ENCODE peak calls at places on chromosome 22, in five cellular contexts. W is HCT116, G is GM20000, L is fibroblast of lung, B is HL-60. P is an unnamed sample.

GRCh38 chr22:24593810-24594568 is 1.1 kb upstream of the LRRC75B start:
- DNase-seq in W (no peak), G (peak), L (no peak), B (no peak), P (no peak)

GRCh38 chr22:45072322-45072903 is 62.6 kb upstream of the PHF21B start:
- DNase-seq in W (peak), G (no peak), L (peak), B (no peak), P (no peak)

GRCh38 chr22:37808294-37808657 is 542 bp downstream of the GCAT start:
- DNase-seq in W (no peak), G (no peak), L (no peak), B (no peak), P (no peak)

GRCh38 chr22:28799125-28799833 is 1.1 kb downstream of the XBP1 start:
- DNase-seq in W (peak), G (peak), L (peak), B (peak), P (no peak)

GRCh38 chr22:25777870-25778269 is 35.9 kb downstream of the MYO18B start:
- DNase-seq in W (peak), G (no peak), L (peak), B (no peak), P (no peak)

GRCh38 chr22:29081499-29082236 is 8.8 kb downstream of the KREMEN1 start:
- DNase-seq in W (no peak), G (no peak), L (no peak), B (no peak), P (no peak)

GRCh38 chr22:32518848-32519247 is 44.2 kb downstream of the FBXO7 start:
- DNase-seq in W (peak), G (no peak), L (no peak), B (no peak), P (no peak)

GRCh38 chr22:37377927-37378326 is 49.4 kb downstream of the ELFN2 start:
- DNase-seq in W (no peak), G (no peak), L (no peak), B (no peak), P (no peak)

GRCh38 chr22:49724893-49725489 is 102.7 kb downstream of the BRD1 start:
- DNase-seq in W (peak), G (peak), L (peak), B (peak), P (peak)

GRCh38 chr22:19176732-19177131 is 1.8 kb downstream of the SLC25A1 start:
- DNase-seq in W (no peak), G (no peak), L (no peak), B (no peak), P (no peak)

GRCh38 chr22:32920032-32920628 is 118.6 kb downstream of the TIMP3 start:
- DNase-seq in W (no peak), G (no peak), L (peak), B (peak), P (no peak)

GRCh38 chr22:17746916-17747315 is 27.4 kb downstream of the BID start:
- DNase-seq in W (no peak), G (no peak), L (no peak), B (no peak), P (no peak)

GRCh38 chr22:44166448-44166847 is 14.3 kb upstream of the PARVG start:
- DNase-seq in W (no peak), G (no peak), L (no peak), B (no peak), P (no peak)

GRCh38 chr22:28883657-28883916 is 215 bp downstream of the ZNRF3 start:
- DNase-seq in W (no peak), G (peak), L (no peak), B (no peak), P (no peak)

GRCh38 chr22:50010676-50011446 is 1.7 kb downstream of the IL17REL start:
- DNase-seq in W (no peak), G (peak), L (no peak), B (no peak), P (no peak)

GRCh38 chr22:22375586-22376351 is 131.2 kb downstream of the VPREB1 start:
- DNase-seq in W (no peak), G (no peak), L (no peak), B (no peak), P (no peak)

GRCh38 chr22:49305966-49306631 is 521.6 kb downstream of the BRD1 start:
- DNase-seq in W (no peak), G (no peak), L (no peak), B (no peak), P (peak)

GRCh38 chr22:19086417-19086816 is 35.8 kb downstream of the DGCR2 start:
- DNase-seq in W (no peak), G (no peak), L (no peak), B (no peak), P (no peak)

GRCh38 chr22:49294656-49295464 is 532.8 kb downstream of the BRD1 start:
- DNase-seq in W (no peak), G (no peak), L (no peak), B (no peak), P (peak)

GRCh38 chr22:24989541-24989951 is 37.0 kb downstream of the KIAA1671 start:
- DNase-seq in W (no peak), G (no peak), L (no peak), B (no peak), P (no peak)

GRCh38 chr22:37195921-37196320 is 7.9 kb upstream of the C1QTNF6 start:
- DNase-seq in W (no peak), G (no peak), L (no peak), B (no peak), P (no peak)

GRCh38 chr22:39368402-39368801 is 18.6 kb downstream of the SYNGR1 start:
- DNase-seq in W (no peak), G (no peak), L (no peak), B (no peak), P (no peak)

GRCh38 chr22:27391092-27391770 is 410.3 kb downstream of the MN1 start:
- DNase-seq in W (no peak), G (no peak), L (no peak), B (no peak), P (no peak)
- TF ChIP-seq CTCF in W (no peak), G (no peak), L (no peak), B (no peak), P (no peak)

GRCh38 chr22:30753701-30754100 is 59.0 kb downstream of the OSBP2 start:
- DNase-seq in W (no peak), G (no peak), L (no peak), B (no peak), P (no peak)

GRCh38 chr22:30755760-30756124 is 61.1 kb downstream of the OSBP2 start:
- DNase-seq in W (no peak), G (no peak), L (no peak), B (no peak), P (no peak)

GRCh38 chr22:30754521-30754920 is 59.8 kb downstream of the OSBP2 start:
- DNase-seq in W (no peak), G (no peak), L (no peak), B (no peak), P (no peak)

GRCh38 chr22:30752771-30753170 is 58.1 kb downstream of the OSBP2 start:
- DNase-seq in W (no peak), G (no peak), L (no peak), B (no peak), P (no peak)

GRCh38 chr22:30754971-30755759 is 60.5 kb downstream of the OSBP2 start:
- DNase-seq in W (peak), G (peak), L (peak), B (peak), P (peak)
- TF ChIP-seq CTCF in W (peak), G (peak), L (peak), B (peak), P (peak)

GRCh38 chr22:46737976-46738641 is at the start of gene CERK:
- DNase-seq in W (no peak), G (peak), L (peak), B (peak), P (peak)

GRCh38 chr22:46740910-46741785 is 3.1 kb upstream of the CERK start:
- DNase-seq in W (no peak), G (no peak), L (no peak), B (no peak), P (no peak)

GRCh38 chr22:46738642-46738960 is 549 bp upstream of the CERK start:
- DNase-seq in W (no peak), G (no peak), L (no peak), B (no peak), P (peak)

GRCh38 chr22:46737105-46737975 is 712 bp downstream of the CERK start:
- DNase-seq in W (no peak), G (peak), L (peak), B (no peak), P (peak)

GRCh38 chr22:46738961-46739870 is 1.2 kb upstream of the CERK start:
- DNase-seq in W (peak), G (no peak), L (peak), B (peak), P (peak)
- TF ChIP-seq CTCF in W (peak), G (no peak), L (peak), B (peak), P (no peak)

GRCh38 chr22:42693055-42693762 is 27.5 kb downstream of the A4GALT start:
- DNase-seq in W (no peak), G (no peak), L (no peak), B (no peak), P (no peak)

GRCh38 chr22:42695294-42695693 is 25.4 kb downstream of the A4GALT start:
- DNase-seq in W (no peak), G (no peak), L (no peak), B (no peak), P (no peak)

GRCh38 chr22:42693763-42694683 is 26.6 kb downstream of the A4GALT start:
- DNase-seq in W (no peak), G (no peak), L (no peak), B (no peak), P (no peak)

GRCh38 chr22:42691440-42691839 is 29.2 kb downstream of the A4GALT start:
- DNase-seq in W (no peak), G (no peak), L (no peak), B (no peak), P (no peak)

GRCh38 chr22:42692239-42693054 is 28.2 kb downstream of the A4GALT start:
- DNase-seq in W (no peak), G (peak), L (no peak), B (no peak), P (no peak)
- TF ChIP-seq CTCF in W (peak), G (peak), L (no peak), B (no peak), P (no peak)

GRCh38 chr22:47783433-47784366 is 1021.2 kb downstream of the TBC1D22A start:
- DNase-seq in W (no peak), G (no peak), L (no peak), B (no peak), P (peak)

GRCh38 chr22:47782461-47783075 is 1020.1 kb downstream of the TBC1D22A start:
- DNase-seq in W (no peak), G (no peak), L (no peak), B (no peak), P (no peak)

GRCh38 chr22:47786650-47787290 is 1024.3 kb downstream of the TBC1D22A start:
- DNase-seq in W (no peak), G (no peak), L (no peak), B (no peak), P (peak)

GRCh38 chr22:47784991-47785390 is 1022.5 kb downstream of the TBC1D22A start:
- DNase-seq in W (no peak), G (no peak), L (no peak), B (no peak), P (peak)

DNA sequence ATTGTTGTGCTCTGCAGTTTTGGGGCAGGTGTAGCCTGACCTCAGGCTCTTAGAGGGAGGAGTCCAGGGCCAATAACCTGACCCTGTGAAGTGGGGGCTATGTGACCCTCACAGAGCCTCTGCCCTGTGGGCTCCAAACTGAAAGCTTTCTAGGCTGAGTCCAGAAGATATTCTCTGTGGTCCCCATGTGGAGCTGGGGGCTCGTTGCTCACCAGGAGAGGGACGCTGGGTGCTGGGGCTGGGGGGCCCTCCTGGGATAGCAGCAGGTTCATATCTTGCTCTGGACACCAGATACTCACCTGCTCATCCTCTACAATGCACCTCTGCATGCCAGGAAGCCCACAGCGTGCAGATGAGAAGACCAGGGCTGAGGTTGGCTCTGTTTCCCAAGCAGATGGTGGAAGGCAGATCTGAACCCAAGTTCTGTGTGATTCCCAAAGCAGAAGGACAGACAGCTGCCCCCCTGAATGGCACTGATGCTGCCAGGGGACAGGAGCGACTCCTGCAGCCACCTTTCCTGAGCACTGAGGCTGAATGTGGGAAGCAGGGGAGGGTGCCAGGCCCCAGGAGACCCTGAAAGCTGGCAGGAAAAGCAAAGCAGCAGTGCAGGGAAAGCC is 1022.0 kb downstream of the TBC1D22A start:
- DNase-seq in W (no peak), G (no peak), L (no peak), B (no peak), P (peak)
- TF ChIP-seq CTCF in W (no peak), G (no peak), L (no peak), B (no peak), P (no peak)

DNA sequence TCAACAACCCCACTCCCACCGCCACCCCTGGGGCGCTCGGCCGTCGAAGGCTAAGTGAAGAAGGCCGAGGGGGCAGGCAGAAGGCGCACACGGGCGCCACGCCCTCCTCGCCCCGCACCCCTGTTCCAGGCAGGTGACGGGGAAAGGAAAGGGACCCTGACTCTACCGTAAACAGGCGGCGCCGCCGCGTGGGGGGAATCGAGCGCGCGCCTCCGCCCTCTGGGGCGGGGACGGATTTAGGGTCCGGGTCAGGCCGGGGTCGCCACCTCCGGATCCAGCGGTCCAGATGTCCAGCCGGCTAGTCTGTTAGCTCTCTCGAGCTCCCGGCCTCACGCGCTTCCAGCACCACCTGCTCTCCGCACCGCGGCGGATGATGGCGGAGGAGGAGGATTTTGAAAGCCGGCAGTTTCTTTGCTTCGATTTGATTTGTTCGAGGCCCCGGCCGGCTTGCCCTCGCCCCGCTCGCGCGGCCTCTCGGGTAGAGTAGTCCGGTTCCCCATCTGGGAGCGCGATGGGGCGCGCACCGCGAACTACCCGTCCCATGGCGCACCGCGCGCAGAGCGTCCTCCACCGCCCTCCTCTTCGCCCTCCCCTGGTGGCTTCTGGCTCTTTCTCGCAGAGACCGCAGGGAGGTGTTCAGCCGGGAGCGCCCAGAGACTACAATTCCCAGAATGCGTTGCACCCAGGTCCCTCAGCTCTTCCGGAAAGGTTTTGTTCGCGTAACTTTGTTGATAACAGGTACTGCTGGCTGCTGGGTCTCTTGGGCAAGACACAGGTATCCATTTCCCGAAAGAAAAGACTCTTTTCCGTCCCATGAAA is at the start of gene RANGAP1:
- DNase-seq in W (peak), G (peak), L (peak), B (peak), P (peak)
- TF ChIP-seq CTCF in W (no peak), G (no peak), L (peak), B (no peak), P (no peak)

P was measured in mesothelial cell of epicardium.